ENCODE peak calls at places on chromosomes 6 and 20, in four cellular contexts. M is fibroblast of lung, H is heart right ventricle, R is SJSA1. Q is an unnamed sample.

GRCh38 chr6:127391019-127391974 is 47.9 kb upstream of the ECHDC1 start:
- DNase-seq in M (no peak), H (no peak), R (no peak), Q (no peak)

GRCh38 chr20:62042025-62042820 is 23.5 kb downstream of the TAF4 start:
- DNase-seq in M (no peak), H (peak; percentile 3), R (no peak), Q (no peak)

GRCh38 chr6:151065027-151065815 is 174.5 kb upstream of the AKAP12 start:
- DNase-seq in M (no peak), H (no peak), R (no peak), Q (no peak)

GRCh38 chr20:61168605-61169004 is 83.5 kb upstream of the CDH4 start:
- DNase-seq in M (no peak), H (no peak), R (no peak), Q (no peak)

GRCh38 chr6:112571886-112572285 is 224.8 kb downstream of the RFPL4B start:
- DNase-seq in M (peak; percentile 66), H (no peak), R (no peak), Q (no peak)

GRCh38 chr6:153511896-153512496 is 380.9 kb upstream of the RGS17 start:
- DNase-seq in M (peak; percentile 40), H (no peak), R (peak; percentile 32), Q (no peak)

GRCh38 chr6:55704421-55704820 is 125.4 kb upstream of the HMGCLL1 start:
- DNase-seq in M (peak; percentile 23), H (no peak), R (peak; percentile 47), Q (no peak)

GRCh38 chr20:22490287-22491187 is 93.8 kb downstream of the FOXA2 start:
- DNase-seq in M (no peak), H (no peak), R (peak; percentile 31), Q (no peak)

GRCh38 chr6:23952214-23952613 is 173.8 kb upstream of the NRSN1 start:
- DNase-seq in M (no peak), H (no peak), R (no peak), Q (no peak)

GRCh38 chr20:59078231-59078630 is 35.6 kb upstream of the PRELID3B start:
- DNase-seq in M (no peak), H (no peak), R (no peak), Q (no peak)

GRCh38 chr6:6002005-6002808 is 4.5 kb downstream of the NRN1 start:
- DNase-seq in M (no peak), H (no peak), R (no peak), Q (no peak)

GRCh38 chr20:37598101-37598530 is 70.4 kb upstream of the BLCAP start:
- DNase-seq in M (no peak), H (no peak), R (no peak), Q (no peak)

GRCh38 chr6:125611573-125612399 is 137.6 kb upstream of the HEY2 start:
- DNase-seq in M (peak; percentile 12), H (no peak), R (peak; percentile 66), Q (no peak)
- H3K4me3 ChIP-seq in M (no peak overlapping the region), H (peak overlapping the region; percentile 33), R (no peak overlapping the region), Q (peak overlapping the region; percentile 34)

DNA sequence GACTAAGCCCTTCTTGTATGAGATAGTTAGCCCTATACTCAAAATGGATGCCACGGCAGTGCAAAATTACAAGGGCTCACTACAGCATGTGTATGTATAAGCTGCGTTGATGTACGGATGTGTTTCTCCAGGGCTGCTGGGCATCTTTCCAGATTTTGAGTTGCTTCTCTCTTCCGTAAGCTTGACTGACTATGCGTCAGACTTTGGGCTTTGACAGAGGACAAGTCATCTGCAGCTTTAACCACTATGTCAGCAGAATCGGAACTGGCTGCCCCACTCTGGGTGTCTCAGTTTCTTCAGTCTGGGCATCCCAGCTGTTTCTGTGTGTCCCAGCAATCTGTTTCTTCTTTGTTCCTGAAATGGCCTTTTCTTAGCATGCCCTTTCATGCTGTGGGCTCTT is 241.6 kb downstream of the BTBD3 start:
- DNase-seq in M (no peak), H (no peak), R (no peak), Q (no peak)
- H3K9me3 ChIP-seq in M (no peaks in the 10 kb centered on the region), H (no peaks in the 10 kb centered on the region), R (peaks cover 4% of the 10 kb centered on the region), Q (no peaks in the 10 kb centered on the region)

GRCh38 chr6:16737926-16738325 is 23.3 kb downstream of the ATXN1 start:
- DNase-seq in M (no peak), H (no peak), R (no peak), Q (no peak)

GRCh38 chr6:16737389-16737788 is 23.9 kb downstream of the ATXN1 start:
- DNase-seq in M (peak; percentile 55), H (no peak), R (peak; percentile 52), Q (no peak)

GRCh38 chr6:16735014-16735413 is 26.2 kb downstream of the ATXN1 start:
- DNase-seq in M (no peak), H (no peak), R (no peak), Q (no peak)

GRCh38 chr6:16739329-16739801 is 21.9 kb downstream of the ATXN1 start:
- DNase-seq in M (no peak), H (no peak), R (peak; percentile 47), Q (no peak)

GRCh38 chr6:16736856-16737255 is 24.4 kb downstream of the ATXN1 start:
- DNase-seq in M (no peak), H (no peak), R (no peak), Q (no peak)
- H3K4me3 ChIP-seq in M (no peak overlapping the region), H (no peak overlapping the region), R (no peak overlapping the region), Q (no peak overlapping the region)

GRCh38 chr6:164356814-164357213 is 942.3 kb downstream of the QKI start:
- DNase-seq in M (no peak), H (no peak), R (no peak), Q (no peak)

GRCh38 chr6:164359036-164359435 is 944.5 kb downstream of the QKI start:
- DNase-seq in M (no peak), H (no peak), R (no peak), Q (no peak)

GRCh38 chr6:164359441-164359840 is 944.9 kb downstream of the QKI start:
- DNase-seq in M (no peak), H (no peak), R (no peak), Q (no peak)
- H3K9me3 ChIP-seq in M (no peaks in the 10 kb centered on the region), H (peaks cover 32% of the 10 kb centered on the region), R (peaks cover 3% of the 10 kb centered on the region), Q (no peaks in the 10 kb centered on the region)

DNA sequence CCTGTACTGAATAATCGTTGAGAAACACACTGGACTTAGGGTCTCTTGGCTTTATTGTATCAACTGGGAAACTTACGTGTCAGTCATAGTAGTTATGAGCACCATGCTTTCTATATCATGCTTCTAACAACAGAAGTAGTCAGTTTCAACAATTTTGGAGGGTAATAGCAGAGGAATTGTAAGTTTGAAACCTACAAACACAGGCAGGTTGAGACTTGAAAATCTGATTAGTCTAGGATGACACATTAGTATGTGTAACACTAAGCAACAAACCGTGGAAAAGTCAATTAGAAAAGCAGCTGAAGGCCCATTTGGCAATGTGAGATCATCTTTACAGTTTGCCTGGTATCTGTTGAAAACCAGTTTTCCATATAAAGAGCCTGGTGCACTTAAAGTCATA is 43.9 kb upstream of the FABP7 start:
- DNase-seq in M (no peak), H (no peak), R (no peak), Q (no peak)
- H3K4me3 ChIP-seq in M (no peak overlapping the region), H (no peak overlapping the region), R (no peak overlapping the region), Q (no peak overlapping the region)

GRCh38 chr20:31472395-31473330 is 2.3 kb downstream of the DEFB124 start:
- DNase-seq in M (no peak), H (peak; percentile 32), R (no peak), Q (no peak)
- H3K9me3 ChIP-seq in M (no peaks in the 10 kb centered on the region), H (no peaks in the 10 kb centered on the region), R (no peaks in the 10 kb centered on the region), Q (no peaks in the 10 kb centered on the region)

GRCh38 chr6:13767121-13767794 is 47.1 kb downstream of the MCUR1 start:
- DNase-seq in M (peak; percentile 46), H (peak; percentile 35), R (peak; percentile 86), Q (peak; percentile 84)
- H3K4me3 ChIP-seq in M (peak overlapping the region; percentile 0), H (peak overlapping the region; percentile 46), R (peak overlapping the region; percentile 27), Q (peak overlapping the region; percentile 54)

GRCh38 chr6:168414696-168415095 is 26.3 kb upstream of the SMOC2 start:
- DNase-seq in M (no peak), H (no peak), R (no peak), Q (no peak)
- H3K9me3 ChIP-seq in M (no peaks in the 10 kb centered on the region), H (no peaks in the 10 kb centered on the region), R (peaks cover 3% of the 10 kb centered on the region), Q (no peaks in the 10 kb centered on the region)